ENCODE peak calls at places on chromosomes 5 and 9, in nine cellular contexts. X is upper lobe of left lung, W is left lung, L is cardiac muscle cell, J is neural progenitor cell, P is K562, M is suprapubic skin, U is heart right ventricle, D is upper lobe of right lung. Y is an unnamed sample.

GRCh38 chr5:43192558-43193170 is 639 bp downstream of the NIM1K start:
- DNase-seq in X (no peak), P (no peak), M (peak; percentile 81), L (peak; percentile 32), U (peak; percentile 30), W (no peak), D (peak; percentile 68), J (peak; percentile 39), Y (no peak)

GRCh38 chr9:109381011-109381729 is 60.3 kb upstream of the EPB41L4B start:
- DNase-seq in D (no peak), P (no peak), L (no peak), M (no peak), U (no peak), W (no peak), J (no peak), X (no peak), Y (no peak)

GRCh38 chr9:34177906-34178697 is 741 bp upstream of the UBAP1 start:
- DNase-seq in W (no peak), D (no peak), L (no peak), M (peak; percentile 35), P (no peak), X (no peak), J (no peak), U (no peak), Y (no peak)

GRCh38 chr5:97094579-97095317 is 47.7 kb downstream of the LIX1 start:
- DNase-seq in D (no peak), P (no peak), M (no peak), W (no peak), U (no peak), J (no peak), X (no peak), L (no peak), Y (no peak)

GRCh38 chr9:89635816-89636215 is 31.0 kb downstream of the GADD45G start:
- DNase-seq in D (no peak), W (no peak), L (no peak), X (no peak), J (no peak), P (no peak), U (no peak), M (no peak), Y (no peak)

GRCh38 chr5:43704243-43704642 is 101.3 kb downstream of the NNT start:
- DNase-seq in L (no peak), W (no peak), J (no peak), M (no peak), D (no peak), X (no peak), U (no peak), P (no peak), Y (no peak)

GRCh38 chr5:100161868-100162267 is 373.3 kb upstream of the FAM174A start:
- DNase-seq in M (no peak), L (no peak), P (no peak), D (no peak), J (no peak), U (no peak), W (no peak), X (no peak), Y (no peak)

GRCh38 chr5:179209359-179210150 is 135.7 kb downstream of the ADAMTS2 start:
- DNase-seq in X (no peak), M (no peak), L (no peak), J (no peak), P (no peak), W (no peak), D (no peak), U (no peak), Y (no peak)

GRCh38 chr5:79984363-79984762 is 6.7 kb downstream of the MTX3 start:
- DNase-seq in D (no peak), M (no peak), P (no peak), J (no peak), X (no peak), W (no peak), L (no peak), U (no peak), Y (no peak)

GRCh38 chr5:131679911-131680310 is 44.9 kb upstream of the RAPGEF6 start:
- DNase-seq in P (no peak), U (no peak), M (no peak), J (no peak), W (no peak), D (no peak), X (no peak), L (no peak), Y (no peak)

GRCh38 chr5:149285153-149285552 is 13.5 kb downstream of the AFAP1L1 start:
- DNase-seq in P (no peak), D (no peak), M (no peak), L (no peak), W (no peak), X (no peak), J (no peak), U (no peak), Y (no peak)

GRCh38 chr5:127754259-127754658 is 51.1 kb downstream of the CCDC192 start:
- DNase-seq in X (no peak), J (no peak), P (no peak), L (no peak), D (no peak), U (no peak), M (no peak), W (no peak), Y (peak; percentile 66)

GRCh38 chr5:169648725-169649124 is 11.7 kb downstream of the DOCK2 start:
- DNase-seq in X (no peak), M (no peak), W (no peak), U (peak; percentile 52), L (peak; percentile 67), D (no peak), P (no peak), J (no peak), Y (no peak)

GRCh38 chr5:72451771-72452505 is 55.3 kb downstream of the ZNF366 start:
- DNase-seq in W (no peak), D (no peak), M (peak; percentile 85), U (peak; percentile 57), L (no peak), X (no peak), P (no peak), J (peak; percentile 20), Y (peak; percentile 42)

GRCh38 chr9:89864257-89864656 is 259.4 kb downstream of the GADD45G start:
- DNase-seq in D (peak; percentile 34), L (no peak), J (no peak), W (peak; percentile 25), X (no peak), U (no peak), P (no peak), M (no peak), Y (no peak)

GRCh38 chr5:135700731-135701130 is 121.9 kb upstream of the CXCL14 start:
- DNase-seq in L (no peak), J (no peak), M (peak; percentile 57), W (no peak), X (no peak), P (no peak), D (no peak), U (no peak), Y (no peak)

GRCh38 chr5:172438304-172438652 is 16.0 kb downstream of the SH3PXD2B start:
- DNase-seq in P (no peak), D (no peak), W (no peak), J (no peak), U (no peak), M (no peak), X (no peak), L (no peak), Y (no peak)

GRCh38 chr9:12658531-12659209 is 34.5 kb upstream of the TYRP1 start:
- DNase-seq in U (peak; percentile 3), X (no peak), P (no peak), J (no peak), W (no peak), M (peak; percentile 74), D (no peak), L (no peak), Y (no peak)

GRCh38 chr5:62064993-62065392 is 241.0 kb upstream of the KIF2A start:
- DNase-seq in L (no peak), U (no peak), M (no peak), X (no peak), D (no peak), W (no peak), J (no peak), P (no peak), Y (no peak)

GRCh38 chr5:62059960-62060359 is 246.0 kb upstream of the KIF2A start:
- DNase-seq in L (no peak), M (no peak), X (no peak), J (no peak), U (no peak), W (no peak), D (no peak), P (no peak), Y (no peak)
- TF ChIP-seq CTCF in L (no peak), M (no peak), X (no peak), J (no peak), U (no peak), W (no peak), D (no peak), P (no peak), Y (no peak)

DNA sequence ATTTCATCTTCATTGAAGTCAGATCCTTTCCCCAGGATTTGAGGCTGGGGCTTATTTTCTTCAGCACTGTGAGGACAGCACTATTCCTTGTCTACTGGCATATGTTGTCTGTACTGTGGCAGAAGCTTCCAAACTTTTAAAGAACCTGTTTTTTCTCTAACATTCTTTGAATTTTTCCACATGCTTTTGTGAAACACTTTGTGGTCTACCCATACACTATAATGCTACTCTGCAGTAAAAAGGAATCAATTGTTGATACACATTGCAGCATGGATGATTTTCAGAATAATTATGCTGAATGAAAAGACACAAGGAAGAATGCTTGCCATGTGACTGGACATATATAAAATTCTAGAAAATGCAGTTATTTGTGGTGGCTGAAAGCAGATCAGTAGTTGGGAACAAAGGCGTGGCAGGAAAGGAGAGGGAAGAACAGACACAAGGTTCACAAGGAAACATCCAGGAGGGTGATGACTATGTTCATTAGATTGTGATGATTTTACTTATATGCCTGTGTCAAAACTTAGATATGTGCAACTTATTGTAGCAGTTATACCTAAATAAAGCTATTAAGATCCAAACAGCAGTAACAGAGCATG is 96.8 kb downstream of the WNK2 start:
- DNase-seq in D (no peak), J (no peak), L (no peak), U (no peak), P (no peak), W (no peak), M (no peak), X (no peak), Y (no peak)
- H3K9me3 ChIP-seq in D (no peaks in the 10 kb centered on the region), J (no peaks in the 10 kb centered on the region), L (no peaks in the 10 kb centered on the region), U (no peaks in the 10 kb centered on the region), P (no peaks in the 10 kb centered on the region), W (no peaks in the 10 kb centered on the region), M (no peaks in the 10 kb centered on the region), X (no peaks in the 10 kb centered on the region), Y (no peaks in the 10 kb centered on the region)

DNA sequence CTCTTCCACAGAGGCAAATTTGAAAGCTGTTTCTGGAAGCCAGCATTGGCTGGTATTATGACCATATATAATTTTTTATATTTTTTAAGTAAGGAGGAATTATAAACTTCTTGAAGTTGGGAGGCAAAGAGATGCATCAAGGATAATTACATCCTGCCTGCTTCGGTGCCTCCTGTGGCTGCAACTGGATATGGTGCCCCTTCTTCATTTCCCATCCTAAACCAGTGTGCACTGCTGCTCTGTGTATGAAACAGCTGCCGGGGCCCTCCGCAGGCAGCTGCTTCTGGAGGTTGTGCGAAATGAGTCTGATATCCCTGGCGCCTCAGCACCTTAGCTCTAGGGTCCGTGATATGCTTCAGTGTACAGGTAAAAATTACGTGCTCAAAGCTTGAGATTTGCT is 304.2 kb downstream of the ENC1 start:
- DNase-seq in J (peak; percentile 37), W (no peak), U (no peak), M (no peak), D (no peak), P (no peak), X (no peak), L (peak; percentile 30), Y (no peak)
- TF ChIP-seq CTCF in J (peak; percentile 50), W (no peak), U (no peak), M (no peak), D (no peak), P (peak; percentile 2), X (no peak), L (peak; percentile 8), Y (no peak)

GRCh38 chr9:137194388-137194787 is 5.9 kb downstream of the SSNA1 start:
- DNase-seq in J (peak; percentile 42), L (no peak), X (no peak), D (no peak), P (no peak), M (no peak), W (no peak), U (peak; percentile 77), Y (no peak)
- H3K9me3 ChIP-seq in J (no peaks in the 10 kb centered on the region), L (no peaks in the 10 kb centered on the region), X (no peaks in the 10 kb centered on the region), D (no peaks in the 10 kb centered on the region), P (no peaks in the 10 kb centered on the region), M (no peaks in the 10 kb centered on the region), W (no peaks in the 10 kb centered on the region), U (no peaks in the 10 kb centered on the region), Y (no peaks in the 10 kb centered on the region)

Y was measured in prostate gland.